ENCODE peak calls at places on chromosome 12, in ten cellular contexts. Q, L, G, E, H, A, V, C, M and O are unnamed samples.

GRCh38 chr12:29754235-29755189 is 29.2 kb downstream of the TMTC1 start:
- DNase-seq in L (no peak), Q (no peak), E (no peak), V (no peak), A (no peak), G (no peak), H (no peak), M (no peak), C (no peak), O (no peak)

GRCh38 chr12:109797905-109798669 is 35.1 kb downstream of the TRPV4 start:
- DNase-seq in V (no peak), M (no peak), H (no peak), C (no peak), E (no peak), L (no peak), G (no peak), Q (no peak), A (no peak), O (no peak)

GRCh38 chr12:123937707-123938600 is 34.7 kb downstream of the CCDC92 start:
- DNase-seq in G (no peak), E (peak; percentile 37), A (no peak), V (no peak), L (no peak), C (no peak), M (no peak), H (no peak), Q (peak; percentile 17), O (no peak)

GRCh38 chr12:97386133-97386581 is 76.4 kb upstream of the RMST start:
- DNase-seq in H (no peak), A (peak; percentile 12), G (no peak), M (no peak), V (no peak), C (no peak), Q (no peak), E (no peak), L (no peak), O (no peak)

GRCh38 chr12:63978519-63978918 is 134.0 kb downstream of the SRGAP1 start:
- DNase-seq in Q (peak; percentile 29), A (no peak), M (peak; percentile 75), H (no peak), G (no peak), V (no peak), E (no peak), L (peak; percentile 27), C (no peak), O (no peak)

GRCh38 chr12:55929306-55929791 is 1.6 kb upstream of the DGKA start:
- DNase-seq in E (peak; percentile 63), G (peak; percentile 52), L (no peak), M (no peak), C (peak; percentile 21), H (no peak), V (no peak), A (no peak), Q (no peak), O (peak; percentile 55)

GRCh38 chr12:117384735-117385134 is 23.3 kb upstream of the NOS1 start:
- DNase-seq in G (no peak), A (no peak), L (no peak), V (no peak), H (no peak), E (no peak), C (no peak), Q (no peak), M (no peak), O (peak; percentile 62)

GRCh38 chr12:91973813-91974212 is 171.8 kb downstream of the BTG1 start:
- DNase-seq in L (no peak), M (no peak), G (no peak), V (no peak), C (no peak), E (no peak), Q (no peak), A (no peak), H (no peak), O (no peak)

GRCh38 chr12:75997658-75998057 is 33.9 kb downstream of the PHLDA1 start:
- DNase-seq in E (no peak), G (no peak), A (no peak), L (no peak), Q (no peak), M (no peak), H (no peak), C (no peak), V (no peak), O (no peak)

GRCh38 chr12:104687823-104688573 is 231.2 kb downstream of the CHST11 start:
- DNase-seq in E (peak; percentile 35), C (no peak), Q (no peak), M (no peak), A (no peak), H (no peak), V (no peak), L (no peak), G (no peak), O (no peak)

DNA sequence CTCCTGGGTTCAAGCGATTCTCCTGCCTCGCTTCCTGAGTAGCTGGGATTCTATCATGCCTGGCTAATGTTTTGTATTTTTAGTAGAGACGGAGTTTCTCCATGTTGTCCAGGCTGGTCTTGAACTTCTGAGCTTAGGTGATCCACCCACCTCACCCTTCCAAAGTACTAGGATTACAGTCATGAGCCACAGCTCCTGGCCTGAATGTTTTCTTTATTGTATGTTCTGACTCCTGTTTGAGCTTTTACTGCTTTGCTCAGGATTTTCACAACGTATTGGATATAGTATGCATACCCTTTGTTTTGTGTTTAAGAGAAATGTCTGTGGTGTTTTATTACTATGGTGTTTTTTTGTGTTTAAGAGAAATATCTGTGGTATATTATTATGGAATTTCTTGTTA is 37.2 kb downstream of the ATF7IP start:
- DNase-seq in H (no peak), E (no peak), Q (no peak), G (no peak), V (no peak), L (no peak), M (no peak), C (no peak), A (no peak), O (no peak)
- H3K27ac ChIP-seq in H (no peak overlapping the region), E (peak overlapping the region; percentile 32), Q (peak overlapping the region; percentile 34), G (peak overlapping the region; percentile 54), V (no peak overlapping the region), L (no peak overlapping the region), M (peak overlapping the region; percentile 13), C (no peak overlapping the region), A (no peak overlapping the region), O (no peak overlapping the region)

GRCh38 chr12:46451276-46452021 is 78.9 kb upstream of the SLC38A2 start:
- DNase-seq in H (no peak), G (no peak), V (no peak), L (no peak), C (no peak), M (no peak), E (no peak), Q (no peak), A (no peak), O (no peak)

GRCh38 chr12:46446645-46447044 is 74.1 kb upstream of the SLC38A2 start:
- DNase-seq in L (no peak), C (no peak), M (peak; percentile 15), Q (peak; percentile 31), E (no peak), G (no peak), V (no peak), H (no peak), A (no peak), O (no peak)

GRCh38 chr12:46450279-46450748 is 77.7 kb upstream of the SLC38A2 start:
- DNase-seq in A (peak; percentile 99), Q (no peak), V (peak; percentile 86), H (peak; percentile 84), C (peak; percentile 85), E (no peak), G (peak; percentile 89), L (no peak), M (no peak), O (peak; percentile 86)

GRCh38 chr12:46449856-46450255 is 77.3 kb upstream of the SLC38A2 start:
- DNase-seq in M (no peak), L (no peak), E (no peak), G (no peak), A (no peak), Q (no peak), H (no peak), C (no peak), V (no peak), O (no peak)

DNA sequence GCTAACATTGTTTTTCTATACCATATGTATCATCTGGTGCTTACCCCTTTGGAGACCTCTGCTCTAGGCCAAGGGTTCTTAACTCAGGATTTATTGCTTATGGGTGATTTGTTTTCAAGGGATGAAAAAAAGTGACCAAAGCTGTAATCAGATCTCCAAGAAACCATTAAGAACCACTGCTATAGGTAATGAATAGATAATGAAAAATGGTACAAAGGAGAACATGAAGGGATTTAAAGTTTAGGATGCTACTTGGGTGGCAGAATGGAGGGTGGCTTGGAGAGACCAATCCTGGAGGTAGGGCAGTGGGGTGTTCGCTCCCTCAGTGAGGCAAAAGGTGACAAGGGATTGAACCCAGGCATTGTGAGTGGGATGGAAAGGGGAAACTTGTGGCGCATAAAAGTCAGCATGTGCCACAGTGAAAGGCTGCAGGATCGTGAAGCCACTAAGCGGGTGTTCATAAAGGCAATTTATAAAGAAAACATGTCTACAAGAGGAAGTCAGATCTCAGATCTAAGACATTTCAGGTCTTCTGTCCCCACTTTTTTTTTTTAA is 76.7 kb upstream of the SLC38A2 start:
- DNase-seq in A (no peak), C (no peak), E (no peak), Q (no peak), G (no peak), H (no peak), L (no peak), V (no peak), M (no peak), O (no peak)
- H3K4me1 ChIP-seq in A (peaks cover 57% of the 10 kb centered on the region), C (peaks cover 57% of the 10 kb centered on the region), E (peaks cover 12% of the 10 kb centered on the region), Q (peaks cover 6% of the 10 kb centered on the region), G (peaks cover 46% of the 10 kb centered on the region), H (peaks cover 10% of the 10 kb centered on the region), L (no peaks in the 10 kb centered on the region), V (peaks cover 60% of the 10 kb centered on the region), M (peaks cover 8% of the 10 kb centered on the region), O (peaks cover 4% of the 10 kb centered on the region)

DNA sequence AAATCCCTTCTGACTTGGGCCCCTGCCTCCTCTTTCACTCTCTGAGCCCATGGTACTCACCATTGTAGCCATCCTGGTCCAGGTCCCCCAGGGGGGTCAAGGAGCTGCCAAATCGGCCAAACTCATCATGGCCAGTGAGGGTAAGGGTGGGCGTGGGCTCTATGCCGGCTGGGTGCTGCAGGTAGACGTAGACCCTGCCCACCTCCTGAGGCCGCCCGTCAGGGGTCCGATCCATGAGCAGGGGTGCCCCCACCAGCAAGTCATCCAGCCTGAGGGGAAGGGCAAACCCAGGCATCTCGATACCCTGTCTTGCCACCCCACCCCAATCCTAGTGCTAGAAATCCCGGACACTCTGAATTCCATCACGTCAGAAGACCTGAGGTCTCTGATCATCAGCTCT is 14.0 kb downstream of the ITGA5 start:
- DNase-seq in E (no peak), C (no peak), Q (no peak), V (peak; percentile 44), H (no peak), G (no peak), M (no peak), L (no peak), A (no peak), O (peak; percentile 43)
- H3K36me3 ChIP-seq in E (peaks cover 78% of the 10 kb centered on the region), C (peaks cover 82% of the 10 kb centered on the region), Q (peaks cover 83% of the 10 kb centered on the region), V (peaks cover 98% of the 10 kb centered on the region), H (peaks cover 87% of the 10 kb centered on the region), G (peaks cover 100% of the 10 kb centered on the region), M (peaks cover 66% of the 10 kb centered on the region), L (peaks cover 77% of the 10 kb centered on the region), A (no peaks in the 10 kb centered on the region), O (peaks cover 31% of the 10 kb centered on the region)

DNA sequence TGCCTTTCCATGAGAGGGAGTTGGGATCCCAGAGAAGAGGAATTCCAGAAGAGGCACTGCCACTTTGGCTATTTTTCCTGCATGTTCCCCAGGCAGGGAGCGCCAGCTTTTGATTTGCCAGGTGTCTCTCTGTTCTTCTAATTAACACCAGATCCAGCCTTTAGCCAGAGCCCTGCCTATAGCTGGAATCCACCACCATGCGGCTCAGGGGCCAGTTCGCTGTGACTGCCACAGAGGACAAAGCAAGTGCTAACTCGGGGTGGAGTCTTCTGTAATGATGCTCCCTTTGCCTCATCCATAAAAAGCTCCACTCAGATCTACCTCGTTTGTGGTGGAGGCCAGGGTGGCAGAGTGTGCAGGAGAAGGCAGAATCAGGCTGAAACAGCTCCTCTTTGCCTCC is 17.9 kb upstream of the CTDSP2 start:
- DNase-seq in M (no peak), A (no peak), V (no peak), E (no peak), G (no peak), L (no peak), C (no peak), Q (no peak), H (no peak), O (no peak)
- H3K27ac ChIP-seq in M (peak overlapping the region; percentile 91), A (no peak overlapping the region), V (peak overlapping the region; percentile 97), E (no peak overlapping the region), G (peak overlapping the region; percentile 96), L (no peak overlapping the region), C (peak overlapping the region; percentile 97), Q (peak overlapping the region; percentile 79), H (peak overlapping the region; percentile 89), O (peak overlapping the region; percentile 93)